ENCODE peak calls at places on chromosomes 4 and X, in ten cellular contexts. B is AG04450, E is cardiac muscle cell, U is bronchial epithelial cell, F is ovary, W is heart left ventricle, I is breast epithelium, M is neural progenitor cell, Q is stomach, P is kidney. J is an unnamed sample.
A peak's percentile ranks its signal among the peaks of the same experiment; 100 is the strongest.

GRCh38 chr4:61210186-61210939 is 10.2 kb downstream of the ADGRL3 start:
- DNase-seq in B (no peak), E (no peak), U (peak; percentile 35), F (no peak), W (no peak), I (no peak), M (peak; percentile 95), Q (no peak), P (no peak), J (no peak)

GRCh38 chr4:48133668-48134444 is at the start of gene TXK:
- DNase-seq in B (no peak), E (peak; percentile 27), U (no peak), F (no peak), W (no peak), I (no peak), M (no peak), Q (no peak), P (no peak), J (no peak)

GRCh38 chrX:152897216-152898144 is at the start of gene ZNF185:
- DNase-seq in B (no peak), E (peak; percentile 58), U (peak; percentile 50), F (no peak), W (no peak), I (peak; percentile 73), M (peak; percentile 89), Q (peak; percentile 73), P (peak; percentile 86), J (no peak)

GRCh38 chr4:173169428-173170209 is 1.0 kb downstream of the GALNT7 start:
- DNase-seq in B (no peak), E (peak; percentile 77), U (peak; percentile 26), F (peak; percentile 70), W (peak; percentile 74), I (peak; percentile 22), M (peak; percentile 87), Q (peak; percentile 56), P (peak; percentile 92), J (no peak)

GRCh38 chr4:112511294-112512118 is 4.5 kb downstream of the NEUROG2 start:
- DNase-seq in B (no peak), E (no peak), U (no peak), F (no peak), W (no peak), I (no peak), M (peak; percentile 68), Q (no peak), P (no peak), J (no peak)

GRCh38 chrX:132743086-132743485 is 215.3 kb downstream of the HS6ST2 start:
- DNase-seq in B (no peak), E (no peak), U (no peak), F (no peak), W (no peak), I (no peak), M (no peak), Q (no peak), P (no peak), J (no peak)

GRCh38 chrX:41009816-41010187 is 75.4 kb upstream of the USP9X start:
- DNase-seq in B (no peak), E (no peak), U (no peak), F (no peak), W (no peak), I (no peak), M (no peak), Q (no peak), P (no peak), J (no peak)

GRCh38 chr4:8641256-8641655 is 48.7 kb downstream of the CPZ start:
- DNase-seq in B (no peak), E (no peak), U (no peak), F (no peak), W (no peak), I (no peak), M (no peak), Q (no peak), P (peak; percentile 52), J (no peak)

GRCh38 chr4:125368161-125368560 is 53.4 kb downstream of the FAT4 start:
- DNase-seq in B (peak; percentile 16), E (peak; percentile 66), U (peak; percentile 20), F (no peak), W (no peak), I (no peak), M (no peak), Q (no peak), P (no peak), J (no peak)

DNA sequence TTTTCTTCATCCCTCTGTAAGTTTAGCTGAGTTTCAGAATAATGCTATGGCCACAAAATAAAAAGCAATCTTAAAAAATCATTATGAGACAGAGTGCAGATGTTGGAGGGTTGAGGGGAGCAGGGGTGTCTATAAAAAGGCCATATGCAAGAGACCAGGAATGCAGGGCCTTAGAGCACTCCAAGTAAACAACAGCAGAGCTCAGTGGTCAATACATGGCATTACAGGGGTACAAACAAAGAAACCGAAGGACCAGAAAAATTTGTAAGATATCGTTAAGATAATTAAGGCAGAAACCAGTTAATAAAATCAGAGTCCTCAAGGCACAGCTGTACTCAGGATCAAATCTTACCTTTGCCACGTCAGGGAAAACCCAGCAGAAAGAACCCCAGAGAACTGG is 28.4 kb upstream of the NDST3 start:
- DNase-seq in B (no peak), E (no peak), U (no peak), F (no peak), W (no peak), I (no peak), M (peak; percentile 42), Q (no peak), P (no peak), J (no peak)
- TF ChIP-seq CTCF in B (peak; percentile 10), E (no peak), U (no peak), F (no peak), W (no peak), I (no peak), M (peak; percentile 49), Q (no peak), P (no peak), J (no peak)

GRCh38 chr4:147408189-147408588 is 72.7 kb upstream of the EDNRA start:
- DNase-seq in B (no peak), E (peak; percentile 12), U (no peak), F (peak; percentile 18), W (peak; percentile 22), I (no peak), M (no peak), Q (no peak), P (no peak), J (no peak)

GRCh38 chr4:147409350-147409749 is 71.5 kb upstream of the EDNRA start:
- DNase-seq in B (peak; percentile 43), E (peak; percentile 57), U (peak; percentile 30), F (peak; percentile 33), W (no peak), I (no peak), M (no peak), Q (no peak), P (no peak), J (no peak)

DNA sequence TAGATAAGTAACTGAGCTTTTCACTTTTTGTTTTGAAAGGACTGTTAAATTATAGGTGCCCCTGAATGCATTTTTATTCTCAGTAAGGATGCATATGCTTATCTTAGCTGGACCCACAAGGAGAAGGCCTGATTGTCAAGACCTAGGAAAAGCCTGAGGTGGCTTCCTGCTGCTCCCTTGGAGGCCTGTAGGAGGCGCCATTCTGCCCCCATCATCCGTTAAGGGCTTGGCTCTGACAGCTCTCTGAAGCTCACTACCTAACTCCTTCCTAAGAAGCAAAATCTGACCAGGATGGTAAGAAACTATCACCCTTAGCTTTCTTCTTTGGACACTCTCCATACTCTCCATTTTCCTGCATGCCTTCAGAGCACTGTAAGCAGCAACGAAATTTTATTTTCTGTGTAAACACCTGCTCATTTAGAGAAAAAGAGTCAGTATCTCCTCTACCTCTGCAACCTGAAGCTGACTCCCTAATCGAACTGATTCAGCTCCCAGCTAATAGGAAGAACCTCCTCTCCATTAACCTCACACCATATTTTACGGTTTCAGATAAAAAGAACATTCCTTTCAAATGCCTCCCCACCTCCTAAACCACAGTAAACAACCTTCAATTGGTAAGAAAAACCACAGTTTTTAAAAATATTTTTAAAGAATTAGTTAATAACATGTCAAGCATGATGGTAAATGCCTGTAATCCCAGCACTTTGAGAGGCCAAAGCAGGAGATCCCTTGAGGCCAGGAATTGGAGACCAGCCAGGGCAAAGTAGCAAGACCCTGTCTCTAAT is 73.4 kb upstream of the EDNRA start:
- DNase-seq in B (no peak), E (peak; percentile 29), U (no peak), F (peak; percentile 17), W (peak; percentile 36), I (no peak), M (peak; percentile 12), Q (no peak), P (no peak), J (no peak)
- TF ChIP-seq CTCF in B (peak; percentile 40), E (peak; percentile 42), U (peak; percentile 42), F (no peak), W (peak; percentile 7), I (no peak), M (peak; percentile 67), Q (no peak), P (no peak), J (peak; percentile 47)

DNA sequence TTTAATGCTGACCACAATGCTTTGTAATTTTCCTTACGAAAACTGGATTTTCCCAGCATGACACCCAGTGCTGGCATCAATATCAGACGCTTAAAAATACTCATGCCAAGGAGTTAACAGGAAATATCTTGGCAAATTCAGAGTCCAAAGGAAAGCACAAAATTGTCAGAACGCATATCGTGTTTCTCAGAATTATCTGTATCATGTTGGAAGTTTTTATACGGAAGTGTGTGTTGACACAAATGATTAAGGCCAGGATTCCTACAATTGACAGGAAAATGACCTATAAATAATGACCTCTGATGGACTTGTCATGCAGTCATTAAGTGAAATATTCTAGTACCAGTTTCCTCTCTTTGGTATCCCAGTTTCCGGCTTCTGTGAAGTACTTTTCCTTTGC is 132.1 kb upstream of the TLL1 start:
- DNase-seq in B (no peak), E (peak; percentile 42), U (no peak), F (no peak), W (no peak), I (no peak), M (no peak), Q (no peak), P (no peak), J (no peak)
- TF ChIP-seq CTCF in B (no peak), E (no peak), U (no peak), F (no peak), W (no peak), I (no peak), M (no peak), Q (no peak), P (no peak), J (no peak)

GRCh38 chr4:142845293-142846070 is 619 bp downstream of the INPP4B start:
- DNase-seq in B (no peak), E (peak; percentile 19), U (no peak), F (peak; percentile 26), W (peak; percentile 39), I (no peak), M (peak; percentile 55), Q (peak; percentile 27), P (peak; percentile 81), J (no peak)

GRCh38 chr4:142846105-142846728 is at the start of gene INPP4B:
- DNase-seq in B (peak; percentile 13), E (peak; percentile 64), U (peak; percentile 31), F (peak; percentile 53), W (peak; percentile 65), I (no peak), M (peak; percentile 72), Q (peak; percentile 34), P (peak; percentile 81), J (no peak)

GRCh38 chr4:142844782-142845181 is 1.3 kb downstream of the INPP4B start:
- DNase-seq in B (no peak), E (no peak), U (no peak), F (no peak), W (no peak), I (no peak), M (no peak), Q (no peak), P (no peak), J (no peak)

GRCh38 chr4:142850478-142850877 is 4.4 kb upstream of the INPP4B start:
- DNase-seq in B (no peak), E (peak; percentile 11), U (peak; percentile 22), F (no peak), W (no peak), I (no peak), M (peak; percentile 15), Q (no peak), P (no peak), J (no peak)

GRCh38 chr4:142846729-142847606 is 867 bp upstream of the INPP4B start:
- DNase-seq in B (no peak), E (peak; percentile 30), U (peak; percentile 54), F (peak; percentile 38), W (peak; percentile 68), I (peak; percentile 32), M (peak; percentile 67), Q (peak; percentile 58), P (peak; percentile 79), J (no peak)
- TF ChIP-seq CTCF in B (peak; percentile 5), E (peak; percentile 27), U (peak; percentile 86), F (no peak), W (no peak), I (peak; percentile 55), M (peak; percentile 57), Q (peak; percentile 29), P (peak; percentile 44), J (peak; percentile 25)